ENCODE peak calls at places on chromosome 1, in six cellular contexts. One of them, this sample, is unnamed.

GRCh38 chr1:67166196-67166595 is at the start of gene IL23R:
- DNase-seq in neural crest cell: no peak
- DNase-seq in nephron progenitor cell: no peak
- DNase-seq in AG09319: no peak
- DNase-seq in GM10248: peak
- DNase-seq in adrenal gland: peak
- DNase-seq in this sample: no peak

GRCh38 chr1:15876357-15876756 is 28.9 kb downstream of the SPEN start:
- DNase-seq in neural crest cell: no peak
- DNase-seq in nephron progenitor cell: no peak
- DNase-seq in AG09319: no peak
- DNase-seq in GM10248: no peak
- DNase-seq in adrenal gland: no peak
- DNase-seq in this sample: no peak

GRCh38 chr1:180415985-180416633 is 86.3 kb downstream of the ACBD6 start:
- DNase-seq in neural crest cell: no peak
- DNase-seq in nephron progenitor cell: no peak
- DNase-seq in AG09319: no peak
- DNase-seq in GM10248: peak
- DNase-seq in adrenal gland: no peak
- DNase-seq in this sample: no peak

GRCh38 chr1:64871256-64871655 is 95.1 kb downstream of the JAK1 start:
- DNase-seq in neural crest cell: no peak
- DNase-seq in nephron progenitor cell: no peak
- DNase-seq in AG09319: no peak
- DNase-seq in GM10248: no peak
- DNase-seq in adrenal gland: no peak
- DNase-seq in this sample: no peak

GRCh38 chr1:228164561-228165371 is 838 bp upstream of the IBA57 start:
- DNase-seq in neural crest cell: no peak
- DNase-seq in nephron progenitor cell: no peak
- DNase-seq in AG09319: no peak
- DNase-seq in GM10248: no peak
- DNase-seq in adrenal gland: peak
- DNase-seq in this sample: no peak

GRCh38 chr1:228358764-228359612 is 47.6 kb downstream of the TRIM11 start:
- DNase-seq in neural crest cell: no peak
- DNase-seq in nephron progenitor cell: no peak
- DNase-seq in AG09319: no peak
- DNase-seq in GM10248: no peak
- DNase-seq in adrenal gland: peak
- DNase-seq in this sample: no peak

GRCh38 chr1:3176820-3177219 is 107.8 kb downstream of the PRDM16 start:
- DNase-seq in neural crest cell: no peak
- DNase-seq in nephron progenitor cell: no peak
- DNase-seq in AG09319: no peak
- DNase-seq in GM10248: no peak
- DNase-seq in adrenal gland: no peak
- DNase-seq in this sample: no peak

GRCh38 chr1:233406994-233407631 is 79.6 kb downstream of the MAP3K21 start:
- DNase-seq in neural crest cell: no peak
- DNase-seq in nephron progenitor cell: no peak
- DNase-seq in AG09319: no peak
- DNase-seq in GM10248: no peak
- DNase-seq in adrenal gland: no peak
- DNase-seq in this sample: no peak

GRCh38 chr1:7616076-7616833 is 154.8 kb upstream of the VAMP3 start:
- DNase-seq in neural crest cell: peak
- DNase-seq in nephron progenitor cell: peak
- DNase-seq in AG09319: no peak
- DNase-seq in GM10248: peak
- DNase-seq in adrenal gland: peak
- DNase-seq in this sample: peak

GRCh38 chr1:185156321-185156853 is 366 bp downstream of the TRMT1L start:
- DNase-seq in neural crest cell: no peak
- DNase-seq in nephron progenitor cell: no peak
- DNase-seq in AG09319: no peak
- DNase-seq in GM10248: no peak
- DNase-seq in adrenal gland: peak
- DNase-seq in this sample: no peak

GRCh38 chr1:115665319-115665718 is 23.5 kb downstream of the VANGL1 start:
- DNase-seq in neural crest cell: no peak
- DNase-seq in nephron progenitor cell: no peak
- DNase-seq in AG09319: no peak
- DNase-seq in GM10248: no peak
- DNase-seq in adrenal gland: peak
- DNase-seq in this sample: no peak

GRCh38 chr1:212979340-212980122 is 29.2 kb downstream of the VASH2 start:
- DNase-seq in neural crest cell: no peak
- DNase-seq in nephron progenitor cell: no peak
- DNase-seq in AG09319: no peak
- DNase-seq in GM10248: peak
- DNase-seq in adrenal gland: no peak
- DNase-seq in this sample: no peak

GRCh38 chr1:29960906-29961675 is 724.8 kb downstream of the PTPRU start:
- DNase-seq in neural crest cell: peak
- DNase-seq in nephron progenitor cell: peak
- DNase-seq in AG09319: no peak
- DNase-seq in GM10248: no peak
- DNase-seq in adrenal gland: no peak
- DNase-seq in this sample: no peak

GRCh38 chr1:193417945-193418744 is 231.7 kb upstream of the B3GALT2 start:
- DNase-seq in neural crest cell: no peak
- DNase-seq in nephron progenitor cell: no peak
- DNase-seq in AG09319: no peak
- DNase-seq in GM10248: no peak
- DNase-seq in adrenal gland: no peak
- DNase-seq in this sample: no peak

GRCh38 chr1:178189814-178190213 is 95.9 kb downstream of the RASAL2 start:
- DNase-seq in neural crest cell: no peak
- DNase-seq in nephron progenitor cell: peak
- DNase-seq in AG09319: no peak
- DNase-seq in GM10248: peak
- DNase-seq in adrenal gland: peak
- DNase-seq in this sample: no peak

GRCh38 chr1:60279798-60280197 is 206.2 kb upstream of the C1orf87 start:
- DNase-seq in neural crest cell: no peak
- DNase-seq in nephron progenitor cell: no peak
- DNase-seq in AG09319: no peak
- DNase-seq in GM10248: no peak
- DNase-seq in adrenal gland: no peak
- DNase-seq in this sample: no peak

GRCh38 chr1:115469703-115470476 is 131.8 kb upstream of the NGF start:
- DNase-seq in neural crest cell: peak
- DNase-seq in nephron progenitor cell: peak
- DNase-seq in AG09319: no peak
- DNase-seq in GM10248: peak
- DNase-seq in adrenal gland: peak
- DNase-seq in this sample: no peak

GRCh38 chr1:20390589-20391331 is 95.2 kb downstream of the CAMK2N1 start:
- DNase-seq in neural crest cell: no peak
- DNase-seq in nephron progenitor cell: no peak
- DNase-seq in AG09319: no peak
- DNase-seq in GM10248: no peak
- DNase-seq in adrenal gland: no peak
- DNase-seq in this sample: no peak

GRCh38 chr1:25875856-25876692 is 566 bp upstream of the PAQR7 start:
- DNase-seq in neural crest cell: peak
- DNase-seq in nephron progenitor cell: no peak
- DNase-seq in AG09319: no peak
- DNase-seq in GM10248: no peak
- DNase-seq in adrenal gland: peak
- DNase-seq in this sample: no peak

GRCh38 chr1:228098323-228098931 is 4.7 kb downstream of the C1orf35 start:
- DNase-seq in neural crest cell: no peak
- DNase-seq in nephron progenitor cell: no peak
- DNase-seq in AG09319: no peak
- DNase-seq in GM10248: peak
- DNase-seq in adrenal gland: no peak
- DNase-seq in this sample: no peak

GRCh38 chr1:23394664-23395063 is 25.0 kb upstream of the ZNF436 start:
- DNase-seq in neural crest cell: peak
- DNase-seq in nephron progenitor cell: no peak
- DNase-seq in AG09319: peak
- DNase-seq in GM10248: no peak
- DNase-seq in adrenal gland: peak
- DNase-seq in this sample: no peak
- TF ChIP-seq CTCF in neural crest cell: no peak
- TF ChIP-seq CTCF in nephron progenitor cell: no peak
- TF ChIP-seq CTCF in AG09319: peak
- TF ChIP-seq CTCF in GM10248: no peak
- TF ChIP-seq CTCF in adrenal gland: peak
- TF ChIP-seq CTCF in this sample: no peak

DNA sequence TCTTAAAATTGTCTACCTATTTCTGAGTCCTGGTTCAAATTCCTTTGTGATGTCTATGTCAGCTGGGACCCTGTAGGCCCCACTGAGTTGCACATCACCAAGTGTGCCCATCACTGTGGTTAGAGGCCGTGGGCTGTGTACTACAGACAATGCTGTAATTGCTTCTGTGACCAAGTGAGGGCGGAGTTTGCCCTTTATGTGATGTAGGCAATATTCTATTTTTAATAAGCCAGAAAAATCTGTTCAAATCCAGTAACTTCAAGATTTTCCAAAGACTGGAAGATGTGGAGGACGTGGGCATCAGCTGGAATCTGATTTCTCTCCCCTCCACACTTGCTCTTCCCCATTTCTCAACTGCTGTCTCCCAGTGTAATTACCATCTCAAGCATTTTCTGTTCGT is 215.4 kb downstream of the PBX1 start:
- DNase-seq in neural crest cell: no peak
- DNase-seq in nephron progenitor cell: no peak
- DNase-seq in AG09319: no peak
- DNase-seq in GM10248: no peak
- DNase-seq in adrenal gland: no peak
- DNase-seq in this sample: no peak
- TF ChIP-seq CTCF in neural crest cell: no peak
- TF ChIP-seq CTCF in nephron progenitor cell: no peak
- TF ChIP-seq CTCF in AG09319: no peak
- TF ChIP-seq CTCF in GM10248: no peak
- TF ChIP-seq CTCF in adrenal gland: no peak
- TF ChIP-seq CTCF in this sample: no peak

DNA sequence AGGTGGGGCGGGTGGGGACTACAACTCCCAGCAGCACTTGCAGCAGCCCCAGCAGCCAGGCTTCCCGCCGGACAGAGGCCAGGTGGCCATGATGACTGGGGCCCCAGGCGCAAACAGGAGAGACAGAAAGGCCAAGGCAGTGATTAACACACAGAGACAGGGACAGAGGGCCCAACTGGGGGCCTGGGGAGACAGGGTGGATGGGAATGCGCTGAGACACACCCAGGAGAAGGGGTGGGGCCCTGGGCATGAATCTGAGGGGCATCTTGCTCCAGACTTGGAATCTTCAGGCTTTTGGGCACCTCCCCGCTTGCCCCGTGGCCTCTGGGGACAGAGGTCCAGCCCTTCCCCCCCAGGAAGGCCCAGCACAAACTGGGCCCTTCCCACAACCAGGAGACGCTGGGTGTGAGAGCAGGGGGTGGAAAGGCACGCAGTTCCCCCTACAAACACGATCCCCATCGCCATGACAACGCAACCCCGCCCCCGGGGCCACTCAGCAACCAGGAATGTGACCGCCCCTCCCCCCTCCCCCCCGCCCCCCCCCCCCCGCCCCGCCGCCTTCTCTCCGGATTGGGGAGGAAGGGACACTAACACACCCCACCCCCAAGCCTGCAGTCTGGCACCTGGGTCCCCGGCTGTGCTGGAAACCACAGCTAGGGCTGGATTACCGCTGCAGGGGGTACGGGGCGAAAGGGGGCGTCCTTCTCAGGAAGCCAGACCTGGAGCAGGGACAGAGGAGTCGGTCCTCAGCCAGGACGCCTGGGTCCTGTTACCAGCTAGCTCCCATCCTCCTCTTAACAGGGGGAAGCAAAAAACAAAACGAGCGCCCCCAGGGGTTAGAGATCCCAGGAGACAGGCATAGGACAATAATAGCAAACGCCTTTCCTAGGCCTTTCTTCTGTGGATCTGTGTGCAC is 4.5 kb downstream of the HDGF start:
- DNase-seq in neural crest cell: peak
- DNase-seq in nephron progenitor cell: peak
- DNase-seq in AG09319: peak
- DNase-seq in GM10248: peak
- DNase-seq in adrenal gland: peak
- DNase-seq in this sample: peak
- TF ChIP-seq CTCF in neural crest cell: peak
- TF ChIP-seq CTCF in nephron progenitor cell: no peak
- TF ChIP-seq CTCF in AG09319: peak
- TF ChIP-seq CTCF in GM10248: no peak
- TF ChIP-seq CTCF in adrenal gland: peak
- TF ChIP-seq CTCF in this sample: no peak

GRCh38 chr1:145855426-145855948 is 3.4 kb downstream of the PIAS3 start:
- DNase-seq in neural crest cell: no peak
- DNase-seq in nephron progenitor cell: no peak
- DNase-seq in AG09319: no peak
- DNase-seq in GM10248: no peak
- DNase-seq in adrenal gland: no peak
- DNase-seq in this sample: no peak
- TF ChIP-seq CTCF in neural crest cell: no peak
- TF ChIP-seq CTCF in nephron progenitor cell: no peak
- TF ChIP-seq CTCF in AG09319: no peak
- TF ChIP-seq CTCF in GM10248: no peak
- TF ChIP-seq CTCF in adrenal gland: no peak
- TF ChIP-seq CTCF in this sample: no peak